ENCODE peak calls at places on chromosomes 1 and 21, in five cellular contexts. E is H9, S is fibroblast of lung, C is GM23338, A is neural progenitor cell. M is an unnamed sample.

GRCh38 chr1:34984435-34985062 is 598 bp downstream of the TMEM35B start:
- DNase-seq in A (peak; percentile 39), C (no peak), S (peak; percentile 42), E (no peak), M (no peak)

GRCh38 chr1:164337885-164338284 is 221.1 kb upstream of the PBX1 start:
- DNase-seq in C (no peak), A (no peak), E (no peak), S (peak; percentile 2), M (peak; percentile 36)

GRCh38 chr1:56927171-56927570 is 38.6 kb downstream of the C8B start:
- DNase-seq in E (no peak), A (no peak), C (no peak), S (no peak), M (no peak)

GRCh38 chr1:11648732-11649158 is 5.5 kb downstream of the FBXO2 start:
- DNase-seq in S (no peak), A (peak; percentile 62), C (peak; percentile 79), E (peak; percentile 77), M (no peak)

GRCh38 chr1:243748706-243749283 is 101.2 kb downstream of the AKT3 start:
- DNase-seq in S (peak; percentile 90), A (peak; percentile 74), E (no peak), C (peak; percentile 86), M (peak; percentile 84)

GRCh38 chr1:211577826-211578639 is 928 bp downstream of the SLC30A1 start:
- DNase-seq in C (peak; percentile 96), E (peak; percentile 91), A (peak; percentile 80), S (peak; percentile 59), M (peak; percentile 82)

GRCh38 chr1:235679644-235680043 is 30.1 kb upstream of the GNG4 start:
- DNase-seq in A (no peak), S (no peak), E (no peak), C (no peak), M (no peak)

GRCh38 chr1:91924146-91924545 is 25.1 kb upstream of the BRDT start:
- DNase-seq in A (no peak), S (peak; percentile 89), C (no peak), E (no peak), M (peak; percentile 23)

GRCh38 chr1:11521605-11522399 is 42.8 kb downstream of the DISP3 start:
- DNase-seq in C (no peak), A (no peak), S (no peak), E (no peak), M (no peak)

GRCh38 chr1:99465176-99465900 is 180.6 kb upstream of the PALMD start:
- DNase-seq in E (no peak), A (no peak), S (peak; percentile 80), C (no peak), M (peak; percentile 77)

GRCh38 chr1:14189381-14189780 is 409.1 kb upstream of the KAZN start:
- DNase-seq in S (no peak), A (no peak), C (no peak), E (no peak), M (peak; percentile 64)

GRCh38 chr1:178651742-178652141 is 73.3 kb upstream of the RALGPS2 start:
- DNase-seq in C (no peak), E (no peak), A (no peak), S (peak; percentile 79), M (no peak)

GRCh38 chr21:33116669-33117267 is 46.8 kb downstream of the OLIG1 start:
- DNase-seq in S (no peak), A (no peak), E (no peak), C (no peak), M (no peak)

GRCh38 chr1:160740133-160740688 is 1.2 kb downstream of the SLAMF7 start:
- DNase-seq in C (no peak), A (no peak), E (no peak), S (no peak), M (no peak)

GRCh38 chr1:66296901-66297300 is 237.1 kb upstream of the SGIP1 start:
- DNase-seq in S (no peak), A (no peak), C (no peak), E (no peak), M (no peak)

GRCh38 chr1:24409535-24409934 is 4.0 kb downstream of the STPG1 start:
- DNase-seq in E (no peak), C (no peak), S (peak; percentile 67), A (no peak), M (peak; percentile 72)

GRCh38 chr1:235835226-235835625 is 31.5 kb downstream of the LYST start:
- DNase-seq in C (no peak), S (peak; percentile 61), A (no peak), E (no peak), M (no peak)

GRCh38 chr1:164772635-164773034 is 213.7 kb downstream of the PBX1 start:
- DNase-seq in A (no peak), C (no peak), E (no peak), S (peak; percentile 88), M (peak; percentile 95)

GRCh38 chr1:36109041-36109679 is 15.9 kb downstream of the COL8A2 start:
- DNase-seq in E (no peak), S (peak; percentile 25), A (no peak), C (no peak), M (no peak)

GRCh38 chr1:48683878-48684277 is 92.8 kb downstream of the BEND5 start:
- DNase-seq in C (no peak), A (no peak), S (no peak), E (no peak), M (no peak)

GRCh38 chr1:151574575-151575529 is 34.7 kb downstream of the TUFT1 start:
- DNase-seq in S (peak; percentile 88), A (no peak), C (no peak), E (no peak), M (no peak)

GRCh38 chr1:166974647-166975345 is 544 bp downstream of the ILDR2 start:
- DNase-seq in S (no peak), A (peak; percentile 37), C (no peak), E (no peak), M (no peak)

GRCh38 chr1:40979241-40980067 is at the start of gene CTPS1:
- DNase-seq in A (peak; percentile 97), S (peak; percentile 92), E (peak; percentile 95), C (peak; percentile 93), M (peak; percentile 92)

GRCh38 chr1:209653915-209654351 is 1.7 kb upstream of the LAMB3 start:
- DNase-seq in C (no peak), E (no peak), S (no peak), A (no peak), M (no peak)

GRCh38 chr1:12088607-12089006 is 25.5 kb downstream of the TNFRSF8 start:
- DNase-seq in E (no peak), A (no peak), S (no peak), C (no peak), M (no peak)

GRCh38 chr21:41500931-41501381 is 7.0 kb downstream of the TMPRSS2 start:
- DNase-seq in S (no peak), A (no peak), C (no peak), E (no peak), M (no peak)

GRCh38 chr1:35574655-35575400 is 1.7 kb downstream of the TFAP2E start:
- DNase-seq in C (peak; percentile 55), A (no peak), E (no peak), S (no peak), M (peak; percentile 16)

GRCh38 chr1:221858758-221859157 is 116.9 kb upstream of the DUSP10 start:
- DNase-seq in S (peak; percentile 76), E (no peak), A (no peak), C (no peak), M (no peak)

GRCh38 chr1:38577385-38577784 is 282.2 kb downstream of the RRAGC start:
- DNase-seq in E (no peak), S (no peak), C (no peak), A (no peak), M (peak; percentile 2)

GRCh38 chr1:13628218-13628617 is 44.6 kb downstream of the PDPN start:
- DNase-seq in C (no peak), A (no peak), E (no peak), S (no peak), M (no peak)

GRCh38 chr21:41802684-41803083 is 35.8 kb upstream of the RIPK4 start:
- DNase-seq in E (no peak), A (no peak), S (peak; percentile 50), C (no peak), M (no peak)

GRCh38 chr1:170594227-170594626 is 62.3 kb downstream of the GORAB start:
- DNase-seq in S (no peak), A (no peak), C (no peak), E (no peak), M (no peak)

GRCh38 chr1:167995038-167995437 is 58.2 kb upstream of the MPC2 start:
- DNase-seq in C (no peak), E (no peak), A (no peak), S (peak; percentile 38), M (no peak)

GRCh38 chr1:110596312-110596711 is 9.8 kb downstream of the KCNA2 start:
- DNase-seq in E (no peak), C (no peak), A (no peak), S (no peak), M (no peak)
- H3K4me1 ChIP-seq in E (no peaks in the 10 kb centered on the region), C (no peaks in the 10 kb centered on the region), A (no peaks in the 10 kb centered on the region), S (no peaks in the 10 kb centered on the region), M (no peaks in the 10 kb centered on the region)

GRCh38 chr1:226668173-226668560 is 70.9 kb downstream of the ITPKB start:
- DNase-seq in S (no peak), A (no peak), E (no peak), C (peak; percentile 27), M (no peak)

GRCh38 chr1:226666164-226666506 is 72.9 kb downstream of the ITPKB start:
- DNase-seq in C (no peak), S (no peak), E (no peak), A (no peak), M (no peak)

GRCh38 chr1:226664413-226665101 is 74.5 kb downstream of the ITPKB start:
- DNase-seq in C (no peak), S (peak; percentile 80), A (no peak), E (no peak), M (peak; percentile 88)

GRCh38 chr1:226665505-226666163 is 73.4 kb downstream of the ITPKB start:
- DNase-seq in E (no peak), A (no peak), C (no peak), S (no peak), M (no peak)

GRCh38 chr1:226666714-226667113 is 72.4 kb downstream of the ITPKB start:
- DNase-seq in S (no peak), C (no peak), A (no peak), E (no peak), M (no peak)
- H3K79me2 ChIP-seq in S (no peaks in the 10 kb centered on the region), C (no peaks in the 10 kb centered on the region), A (no peaks in the 10 kb centered on the region), E (no peaks in the 10 kb centered on the region), M (no peaks in the 10 kb centered on the region)

GRCh38 chr1:999797-1000356 is at the start of gene HES4:
- DNase-seq in E (peak; percentile 91), A (peak; percentile 98), C (peak; percentile 98), S (peak; percentile 93), M (peak; percentile 97)

GRCh38 chr1:1000357-1001056 is 610 bp upstream of the HES4 start:
- DNase-seq in C (peak; percentile 73), S (peak; percentile 88), A (peak; percentile 84), E (peak; percentile 78), M (peak; percentile 91)

GRCh38 chr1:1003618-1004419 is 3.9 kb upstream of the HES4 start:
- DNase-seq in E (peak; percentile 29), A (no peak), C (no peak), S (no peak), M (no peak)

GRCh38 chr1:1001057-1001630 is 1.2 kb upstream of the HES4 start:
- DNase-seq in A (peak; percentile 67), S (no peak), E (peak; percentile 51), C (peak; percentile 69), M (no peak)

GRCh38 chr1:1001631-1002300 is 1.9 kb upstream of the HES4 start:
- DNase-seq in C (peak; percentile 76), A (peak; percentile 84), S (peak; percentile 53), E (peak; percentile 79), M (peak; percentile 80)
- H3K4me1 ChIP-seq in C (peaks cover 16% of the 10 kb centered on the region), A (peaks cover 38% of the 10 kb centered on the region), S (peaks cover 2% of the 10 kb centered on the region), E (peaks cover 1% of the 10 kb centered on the region), M (peaks cover 56% of the 10 kb centered on the region)

GRCh38 chr21:42864812-42865211 is 14.5 kb downstream of the WDR4 start:
- DNase-seq in E (no peak), C (no peak), A (no peak), S (no peak), M (no peak)
- H3K79me2 ChIP-seq in E (peaks cover 42% of the 10 kb centered on the region), C (peaks cover 89% of the 10 kb centered on the region), A (peaks cover 54% of the 10 kb centered on the region), S (peaks cover 50% of the 10 kb centered on the region), M (no peaks in the 10 kb centered on the region)

M was measured in trophoblast cell.